ENCODE peak calls at places on chromosomes 13 and 19, in four cellular contexts. N is SK-N-SH, L is K562, M is HCT116. S is an unnamed sample.

GRCh38 chr19:17235618-17236413 is 9.8 kb downstream of the OCEL1 start:
- DNase-seq in N (peak; percentile 90), L (peak; percentile 85), M (no peak), S (no peak)

GRCh38 chr13:98097749-98098148 is 45.1 kb upstream of the FARP1 start:
- DNase-seq in N (no peak), L (no peak), M (no peak), S (peak; percentile 72)

GRCh38 chr13:51683537-51684050 is 99.3 kb downstream of the WDFY2 start:
- DNase-seq in N (no peak), L (no peak), M (no peak), S (no peak)

GRCh38 chr19:58033741-58034475 is at the start of gene ZSCAN1:
- DNase-seq in N (peak; percentile 92), L (no peak), M (no peak), S (peak; percentile 81)

GRCh38 chr19:33293255-33294057 is 8.9 kb downstream of the CEBPA start:
- DNase-seq in N (no peak), L (peak; percentile 31), M (no peak), S (no peak)

GRCh38 chr13:74444161-74444571 is 310.0 kb upstream of the KLF12 start:
- DNase-seq in N (no peak), L (no peak), M (no peak), S (no peak)

GRCh38 chr19:58557253-58558065 is 952 bp downstream of the UBE2M start:
- DNase-seq in N (no peak), L (no peak), M (no peak), S (no peak)

GRCh38 chr19:43928820-43929219 is 6.3 kb downstream of the ZNF45 start:
- DNase-seq in N (no peak), L (no peak), M (no peak), S (no peak)

GRCh38 chr19:12578641-12579040 is 27.4 kb upstream of the ZNF564 start:
- DNase-seq in N (no peak), L (no peak), M (no peak), S (no peak)

GRCh38 chr19:51901860-51902259 is 3.0 kb downstream of the ZNF649 start:
- DNase-seq in N (no peak), L (no peak), M (no peak), S (no peak)

GRCh38 chr19:47658431-47659383 is 49.8 kb downstream of the BICRA start:
- DNase-seq in N (no peak), L (no peak), M (no peak), S (no peak)

GRCh38 chr19:30028992-30029343 is 86.9 kb downstream of the URI1 start:
- DNase-seq in N (no peak), L (no peak), M (no peak), S (no peak)

GRCh38 chr13:99666146-99666805 is 165.0 kb downstream of the TM9SF2 start:
- DNase-seq in N (no peak), L (no peak), M (no peak), S (no peak)

GRCh38 chr19:32555786-32556185 is 25.2 kb upstream of the PDCD5 start:
- DNase-seq in N (no peak), L (no peak), M (no peak), S (no peak)

GRCh38 chr13:111373486-111373885 is 53.0 kb downstream of the TEX29 start:
- DNase-seq in N (no peak), L (no peak), M (no peak), S (no peak)

GRCh38 chr13:24348797-24349515 is 39.6 kb downstream of the C1QTNF9 start:
- DNase-seq in N (no peak), L (no peak), M (peak; percentile 63), S (no peak)

GRCh38 chr13:29384466-29384865 is 211.0 kb downstream of the SLC7A1 start:
- DNase-seq in N (peak; percentile 64), L (no peak), M (no peak), S (no peak)

DNA sequence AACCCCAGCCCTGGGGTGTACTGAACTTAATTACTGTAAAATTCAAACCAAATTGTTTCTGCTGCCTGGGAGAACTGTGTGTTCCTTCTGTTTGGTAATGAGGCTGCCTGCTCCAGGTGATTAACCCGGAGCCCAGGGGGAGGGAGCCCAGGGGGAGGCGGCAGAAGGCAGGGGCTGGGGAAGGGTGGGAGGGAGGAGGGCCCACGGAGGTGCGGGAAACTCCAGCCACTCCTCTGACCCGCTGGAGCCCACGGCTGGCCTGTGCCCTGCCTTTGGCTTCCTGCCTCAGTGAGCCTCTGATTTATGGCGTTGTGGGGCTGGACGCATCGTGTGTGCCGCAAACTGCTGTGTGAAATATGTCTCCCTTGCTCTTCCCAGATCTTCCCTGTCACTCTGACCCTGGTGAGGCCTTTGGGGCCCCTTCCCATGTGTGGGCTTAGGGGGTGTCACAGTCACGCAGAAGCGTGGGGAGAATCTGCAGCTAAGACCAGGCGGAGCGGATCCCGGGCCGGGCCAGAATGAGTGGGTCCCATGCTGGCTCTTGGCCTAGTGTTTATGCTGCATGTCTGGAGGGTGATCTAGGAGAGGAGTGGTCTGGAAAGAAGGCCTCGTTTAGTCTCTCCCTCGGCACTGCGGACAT is 122.8 kb downstream of the KDM4B start:
- DNase-seq in N (no peak), L (peak; percentile 79), M (no peak), S (no peak)
- H3K9ac ChIP-seq in N (no peak overlapping the region), L (peak overlapping the region; percentile 96), M (no peak overlapping the region), S (peak overlapping the region; percentile 36)

GRCh38 chr13:41008349-41008980 is 10.7 kb downstream of the ELF1 start:
- DNase-seq in N (no peak), L (no peak), M (no peak), S (no peak)
- TF ChIP-seq YY1 in N (no peak), L (no peak), M (no peak), S (no peak)

DNA sequence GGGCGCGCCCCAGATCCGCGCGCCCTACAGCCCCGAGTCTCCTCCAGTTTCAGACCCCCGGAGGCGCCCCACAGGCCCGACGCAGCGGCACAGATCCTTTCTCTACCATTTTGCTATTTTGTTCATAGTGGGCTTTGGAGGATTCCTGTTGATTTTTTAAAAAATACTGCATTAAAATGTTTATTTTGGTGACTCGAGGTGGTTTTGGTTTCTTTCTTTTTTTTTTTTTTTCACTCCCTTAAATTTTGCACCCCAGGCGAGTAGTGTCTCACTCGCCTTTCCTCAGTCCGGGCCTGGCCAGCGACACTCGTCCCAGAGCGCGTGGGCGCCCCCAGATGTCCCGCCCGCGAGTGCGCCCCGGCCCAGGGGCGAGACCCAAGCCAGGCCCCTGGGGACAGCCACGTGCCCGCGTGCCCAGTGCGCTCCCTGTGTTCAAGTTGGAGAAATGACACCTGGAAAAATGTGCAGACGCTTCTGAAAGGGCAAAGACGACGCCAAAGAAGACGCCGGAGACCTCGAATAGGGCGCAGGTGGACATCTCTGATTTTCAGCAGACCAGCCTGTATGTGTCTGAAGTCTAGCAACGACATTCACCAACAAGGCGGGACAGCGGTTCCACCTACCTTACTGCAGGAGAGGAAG is 478 bp upstream of the INSR start:
- DNase-seq in N (peak; percentile 86), L (peak; percentile 68), M (peak; percentile 75), S (no peak)
- H3K9ac ChIP-seq in N (peak overlapping the region; percentile 43), L (peak overlapping the region; percentile 81), M (peak overlapping the region; percentile 72), S (peak overlapping the region; percentile 68)

GRCh38 chr13:106182404-106182803 is 353.1 kb downstream of the EFNB2 start:
- DNase-seq in N (no peak), L (no peak), M (peak; percentile 35), S (no peak)
- TF ChIP-seq YY1 in N (no peak), L (no peak), M (no peak), S (no peak)

GRCh38 chr19:7917292-7918061 is 2.7 kb upstream of the SNAPC2 start:
- DNase-seq in N (peak; percentile 83), L (no peak), M (no peak), S (no peak)
- H3K9ac ChIP-seq in N (no peak overlapping the region), L (no peak overlapping the region), M (peak overlapping the region; percentile 89), S (peak overlapping the region; percentile 85)

GRCh38 chr19:708154-709141 is at the start of gene PALM:
- DNase-seq in N (peak; percentile 90), L (peak; percentile 82), M (no peak), S (no peak)

GRCh38 chr19:710767-711166 is 2.0 kb downstream of the PALM start:
- DNase-seq in N (no peak), L (no peak), M (no peak), S (no peak)

GRCh38 chr19:711224-711623 is 2.5 kb downstream of the PALM start:
- DNase-seq in N (no peak), L (no peak), M (no peak), S (no peak)

GRCh38 chr19:709196-709964 is 645 bp downstream of the PALM start:
- DNase-seq in N (peak; percentile 71), L (no peak), M (no peak), S (no peak)

GRCh38 chr19:709965-710714 is 1.4 kb downstream of the PALM start:
- DNase-seq in N (peak; percentile 55), L (no peak), M (no peak), S (no peak)
- TF ChIP-seq YY1 in N (no peak), L (no peak), M (no peak), S (no peak)